ENCODE peak calls at places on chromosome 15, in ten cellular contexts. P, R, A, U, M, B, X, O, C and D are unnamed samples. For H3K27me3, the result is how much of the 10 kb centered on the place peaks cover.

GRCh38 chr15:73318463-73319351 is 50.1 kb downstream of the HCN4 start:
- DNase-seq in U (no peak), R (no peak), X (no peak), C (no peak), P (peak), B (no peak), O (no peak), M (no peak), A (no peak), D (no peak)

GRCh38 chr15:82543155-82543554 is 2.9 kb upstream of the RPS17 start:
- DNase-seq in P (no peak), A (peak), M (no peak), X (no peak), R (no peak), B (no peak), O (no peak), U (no peak), C (no peak), D (peak)

GRCh38 chr15:81809543-81809942 is 236.3 kb downstream of the MEX3B start:
- DNase-seq in A (peak), M (no peak), P (no peak), U (peak), B (no peak), X (no peak), C (no peak), O (peak), R (peak), D (no peak)

GRCh38 chr15:90232941-90233700 is 620 bp downstream of the CIB1 start:
- DNase-seq in R (peak), A (peak), O (peak), B (peak), U (peak), P (peak), X (peak), C (peak), M (peak), D (no peak)

GRCh38 chr15:63877713-63878271 is 44.0 kb upstream of the HERC1 start:
- DNase-seq in R (no peak), C (no peak), U (no peak), X (no peak), A (no peak), B (peak), P (no peak), O (no peak), M (no peak), D (no peak)

GRCh38 chr15:51079226-51079625 is 15.5 kb downstream of the TNFAIP8L3 start:
- DNase-seq in P (no peak), X (no peak), A (no peak), R (no peak), M (no peak), B (no peak), O (no peak), C (no peak), U (no peak), D (no peak)

GRCh38 chr15:82587805-82588204 is 47.5 kb upstream of the RPS17 start:
- DNase-seq in R (no peak), M (no peak), C (no peak), O (no peak), A (no peak), P (no peak), B (no peak), X (no peak), U (no peak), D (no peak)

GRCh38 chr15:48925714-48926223 is 38.0 kb downstream of the SHC4 start:
- DNase-seq in M (no peak), X (no peak), C (no peak), R (peak), P (no peak), B (peak), A (peak), U (no peak), O (peak), D (peak)

GRCh38 chr15:99320374-99321215 is 69.3 kb downstream of the LRRC28 start:
- DNase-seq in R (no peak), C (no peak), U (no peak), M (no peak), A (no peak), P (no peak), X (no peak), B (peak), O (peak), D (no peak)

GRCh38 chr15:58396181-58396580 is 35.6 kb upstream of the LIPC start:
- DNase-seq in A (peak), X (no peak), P (no peak), B (peak), U (peak), M (no peak), C (no peak), R (no peak), O (peak), D (peak)

GRCh38 chr15:88651971-88652370 is 13.2 kb downstream of the ISG20 start:
- DNase-seq in R (no peak), A (no peak), M (no peak), P (peak), B (no peak), U (no peak), O (no peak), X (no peak), C (no peak), D (no peak)

DNA sequence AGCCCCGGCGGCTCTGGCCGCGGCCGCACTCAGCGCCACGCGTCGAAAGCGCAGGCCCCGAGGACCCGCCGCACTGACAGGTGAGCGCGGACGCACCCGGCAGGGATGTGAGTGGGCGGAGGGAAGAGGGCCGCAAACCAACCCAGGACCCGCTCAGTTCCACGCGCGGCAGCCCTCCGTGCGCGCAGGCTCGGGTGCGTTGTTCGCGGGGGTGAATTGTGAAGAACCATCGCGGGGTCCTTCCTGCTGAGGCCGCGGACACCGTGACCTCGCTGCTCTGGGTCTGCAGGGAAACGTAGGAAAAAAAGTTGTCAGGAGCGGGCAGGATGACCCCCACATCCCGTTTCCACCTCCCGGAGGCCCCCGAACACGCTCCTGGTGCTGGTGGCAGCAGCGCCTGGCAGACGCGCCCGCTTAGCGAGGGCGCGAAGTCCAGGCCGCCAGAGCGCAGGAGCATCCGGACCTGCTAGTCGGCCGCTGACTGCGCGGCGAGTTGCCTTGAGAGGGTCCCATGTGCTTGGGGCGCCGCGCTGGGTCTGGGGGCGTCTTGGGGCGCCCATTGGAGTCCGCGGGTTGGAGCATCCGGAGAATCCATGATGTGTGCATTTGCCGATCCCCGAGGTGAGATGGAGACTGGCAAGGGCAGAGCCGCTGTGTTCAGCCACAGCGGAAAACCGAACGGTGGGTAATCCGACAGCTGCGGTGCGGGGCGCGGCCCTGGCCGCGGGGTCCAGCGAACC is 448 bp downstream of the GREM1 start:
- DNase-seq in U (peak), M (peak), R (no peak), A (no peak), X (peak), P (no peak), C (no peak), O (no peak), B (peak), D (no peak)
- H3K27me3 ChIP-seq in U (under half), M (under half), R (half or more), A (under half), X (half or more), P (half or more), C (under half), O (under half), B (under half), D (under half)

GRCh38 chr15:83973816-83974215 is 261.8 kb upstream of the GOLGA6L4 start:
- DNase-seq in A (no peak), R (peak), M (no peak), X (no peak), C (no peak), B (no peak), U (peak), O (peak), P (no peak), D (no peak)
- TF ChIP-seq CTCF in A (peak), R (peak), M (no peak), X (no peak), C (no peak), B (peak), U (peak), O (peak), P (no peak), D (no peak)

GRCh38 chr15:43903864-43904290 is 77.1 kb downstream of the WDR76 start:
- DNase-seq in U (peak), B (peak), O (peak), C (peak), P (no peak), R (peak), M (no peak), A (peak), X (no peak), D (no peak)
- H3K4me3 ChIP-seq in U (no peak), B (no peak), O (no peak), C (no peak), P (no peak), R (no peak), M (no peak), A (no peak), X (no peak), D (no peak)

DNA sequence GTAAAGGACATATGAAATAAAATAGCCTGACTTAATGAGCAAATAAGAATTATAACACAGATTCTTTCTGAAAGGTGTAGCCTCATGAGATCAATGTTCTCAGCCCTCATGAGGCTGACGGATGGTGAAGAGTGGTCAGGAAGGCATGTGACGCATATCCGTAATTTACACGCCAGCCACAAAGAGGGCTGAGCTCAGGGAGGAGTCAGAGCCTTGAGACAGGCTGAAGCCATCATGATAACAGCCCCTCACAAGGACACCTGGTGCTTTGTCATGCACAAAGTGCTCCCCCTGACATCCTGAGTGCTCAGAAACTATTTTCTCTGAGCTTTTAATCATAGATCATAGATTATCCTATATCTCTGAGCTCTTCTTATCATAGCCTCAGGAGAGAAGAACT is 266.9 kb downstream of the RPLP1 start:
- DNase-seq in B (no peak), P (peak), X (no peak), U (no peak), O (no peak), R (no peak), C (peak), M (no peak), A (no peak), D (no peak)
- H3K27me3 ChIP-seq in B (under half), P (under half), X (under half), U (under half), O (under half), R (under half), C (under half), M (under half), A (under half), D (under half)

DNA sequence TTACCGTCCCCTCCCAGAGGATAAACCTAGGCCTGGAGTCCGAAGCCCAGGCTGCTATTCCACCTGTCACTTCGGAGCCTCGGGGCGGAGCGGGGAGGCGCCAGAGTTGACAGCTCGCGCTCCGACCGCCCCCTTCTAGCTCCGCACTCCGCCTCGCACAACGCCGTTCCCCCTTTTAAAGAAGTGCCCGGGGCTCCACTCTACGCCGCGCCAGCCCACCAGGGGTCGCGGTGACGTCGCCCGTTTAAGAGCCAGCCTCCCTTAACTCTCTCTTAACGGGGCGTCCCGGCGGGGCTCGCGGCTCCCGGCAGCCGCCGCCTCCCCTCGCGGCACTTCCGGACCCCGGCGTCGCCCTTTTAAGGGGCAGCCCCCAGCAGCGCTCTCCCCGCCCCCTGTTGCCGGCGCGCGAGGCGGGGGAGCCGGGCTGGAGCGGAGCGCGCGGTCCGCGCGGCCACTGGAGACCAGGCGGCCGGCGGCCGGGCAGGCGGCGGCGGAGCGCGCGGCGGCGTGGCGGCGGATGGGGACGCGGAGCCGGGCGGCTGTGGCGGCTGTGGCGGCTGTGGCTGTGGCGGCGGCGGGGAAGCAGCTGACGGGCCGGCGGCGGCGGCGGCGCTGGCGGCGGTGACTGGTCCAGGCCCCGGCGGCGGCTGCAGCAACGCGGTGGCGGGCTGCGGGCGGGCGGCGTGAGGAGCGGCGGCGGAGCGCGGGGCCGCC is at the start of gene INAFM2:
- DNase-seq in X (peak), O (peak), B (peak), U (peak), A (peak), C (peak), R (peak), P (peak), M (peak), D (peak)
- TF ChIP-seq CTCF in X (peak), O (peak), B (peak), U (peak), A (peak), C (peak), R (peak), P (peak), M (peak), D (peak)

GRCh38 chr15:32979710-32980109 is 214.8 kb downstream of the FMN1 start:
- DNase-seq in M (no peak), R (no peak), C (no peak), P (no peak), O (peak), A (peak), B (peak), U (no peak), X (no peak), D (peak)

GRCh38 chr15:32970847-32971246 is 223.7 kb downstream of the FMN1 start:
- DNase-seq in B (no peak), M (no peak), R (no peak), P (no peak), U (no peak), O (no peak), A (no peak), X (no peak), C (no peak), D (no peak)

GRCh38 chr15:32974691-32975090 is 219.8 kb downstream of the FMN1 start:
- DNase-seq in A (no peak), U (no peak), P (no peak), R (no peak), X (no peak), B (no peak), M (no peak), O (no peak), C (no peak), D (no peak)
- H3K4me3 ChIP-seq in A (no peak), U (no peak), P (no peak), R (no peak), X (no peak), B (no peak), M (no peak), O (no peak), C (no peak), D (no peak)

DNA sequence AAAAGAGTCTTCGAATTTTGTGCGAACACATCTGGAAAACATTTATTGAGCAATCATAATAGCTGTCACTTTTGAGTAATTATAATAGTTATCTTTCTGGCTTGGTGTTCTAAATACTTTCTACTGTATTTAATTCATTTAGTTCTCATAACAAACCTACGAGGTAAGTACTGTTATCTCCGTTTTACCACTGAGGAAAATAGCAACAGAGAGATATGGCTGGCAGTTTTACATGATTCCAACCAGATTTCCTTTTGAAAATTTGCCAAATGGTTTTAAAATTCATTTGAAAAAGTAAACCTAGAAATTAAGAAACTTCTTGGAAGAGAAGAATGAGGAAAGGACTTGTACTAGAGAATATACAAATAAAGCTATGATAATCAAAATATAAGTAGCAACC is 37.3 kb upstream of the MGA start:
- DNase-seq in O (no peak), M (no peak), C (no peak), U (no peak), A (no peak), P (no peak), X (no peak), B (no peak), R (no peak), D (no peak)
- H3K27me3 ChIP-seq in O (under half), M (under half), C (under half), U (under half), A (under half), P (under half), X (under half), B (under half), R (under half), D (under half)

GRCh38 chr15:65212097-65212496 is 824 bp upstream of the CILP start:
- DNase-seq in B (no peak), U (peak), P (peak), C (no peak), R (peak), O (no peak), M (no peak), A (no peak), X (no peak), D (no peak)
- TF ChIP-seq CTCF in B (peak), U (peak), P (peak), C (no peak), R (peak), O (peak), M (peak), A (peak), X (no peak), D (peak)